ENCODE peak calls at places on chromosomes 1 and 21, in ten cellular contexts. One of them, this sample, is unnamed.

GRCh38 chr1:241964550-241965241 is 7.1 kb downstream of the BECN2 start:
- DNase-seq in frontal cortex: no peak
- DNase-seq in ACHN: no peak
- DNase-seq in BJ: no peak
- DNase-seq in neural crest cell: no peak
- DNase-seq in astrocyte of the hippocampus: no peak
- DNase-seq in GM13977: no peak
- DNase-seq in stimulated activated naive CD4-positive, alpha-beta T cell treated with Interleukin-2 at 50 U/mL for 16 hours: no peak
- DNase-seq in fibroblast of mammary gland: peak
- DNase-seq in HT-29: no peak
- DNase-seq in this sample: no peak

GRCh38 chr1:11279630-11280029 is 6.6 kb downstream of the UBIAD1 start:
- DNase-seq in GM13977: no peak
- DNase-seq in frontal cortex: no peak
- DNase-seq in astrocyte of the hippocampus: no peak
- DNase-seq in neural crest cell: no peak
- DNase-seq in fibroblast of mammary gland: no peak
- DNase-seq in stimulated activated naive CD4-positive, alpha-beta T cell treated with Interleukin-2 at 50 U/mL for 16 hours: no peak
- DNase-seq in ACHN: no peak
- DNase-seq in BJ: no peak
- DNase-seq in HT-29: no peak
- DNase-seq in this sample: no peak

GRCh38 chr21:45487891-45488600 is 54.2 kb downstream of the SLC19A1 start:
- DNase-seq in stimulated activated naive CD4-positive, alpha-beta T cell treated with Interleukin-2 at 50 U/mL for 16 hours: no peak
- DNase-seq in neural crest cell: no peak
- DNase-seq in BJ: no peak
- DNase-seq in astrocyte of the hippocampus: peak
- DNase-seq in GM13977: no peak
- DNase-seq in fibroblast of mammary gland: no peak
- DNase-seq in HT-29: no peak
- DNase-seq in frontal cortex: no peak
- DNase-seq in ACHN: no peak
- DNase-seq in this sample: no peak

GRCh38 chr1:153260980-153261792 is 1.7 kb downstream of the LORICRIN start:
- DNase-seq in fibroblast of mammary gland: no peak
- DNase-seq in BJ: no peak
- DNase-seq in neural crest cell: peak
- DNase-seq in astrocyte of the hippocampus: peak
- DNase-seq in stimulated activated naive CD4-positive, alpha-beta T cell treated with Interleukin-2 at 50 U/mL for 16 hours: no peak
- DNase-seq in frontal cortex: peak
- DNase-seq in ACHN: no peak
- DNase-seq in GM13977: peak
- DNase-seq in HT-29: no peak
- DNase-seq in this sample: peak

GRCh38 chr1:111176678-111177077 is 23.8 kb downstream of the DENND2D start:
- DNase-seq in astrocyte of the hippocampus: peak
- DNase-seq in neural crest cell: no peak
- DNase-seq in ACHN: peak
- DNase-seq in stimulated activated naive CD4-positive, alpha-beta T cell treated with Interleukin-2 at 50 U/mL for 16 hours: no peak
- DNase-seq in frontal cortex: no peak
- DNase-seq in GM13977: no peak
- DNase-seq in HT-29: no peak
- DNase-seq in BJ: no peak
- DNase-seq in fibroblast of mammary gland: no peak
- DNase-seq in this sample: no peak

GRCh38 chr1:6922096-6922931 is 137.1 kb downstream of the CAMTA1 start:
- DNase-seq in neural crest cell: no peak
- DNase-seq in ACHN: no peak
- DNase-seq in BJ: peak
- DNase-seq in fibroblast of mammary gland: peak
- DNase-seq in frontal cortex: no peak
- DNase-seq in stimulated activated naive CD4-positive, alpha-beta T cell treated with Interleukin-2 at 50 U/mL for 16 hours: no peak
- DNase-seq in HT-29: no peak
- DNase-seq in astrocyte of the hippocampus: peak
- DNase-seq in GM13977: no peak
- DNase-seq in this sample: no peak

GRCh38 chr1:180580237-180580636 is 21.5 kb downstream of the OVAAL start:
- DNase-seq in ACHN: no peak
- DNase-seq in BJ: no peak
- DNase-seq in astrocyte of the hippocampus: peak
- DNase-seq in HT-29: peak
- DNase-seq in GM13977: no peak
- DNase-seq in frontal cortex: no peak
- DNase-seq in fibroblast of mammary gland: peak
- DNase-seq in neural crest cell: peak
- DNase-seq in stimulated activated naive CD4-positive, alpha-beta T cell treated with Interleukin-2 at 50 U/mL for 16 hours: no peak
- DNase-seq in this sample: no peak

GRCh38 chr1:41268154-41268770 is 26.2 kb upstream of the SCMH1 start:
- DNase-seq in GM13977: peak
- DNase-seq in BJ: peak
- DNase-seq in ACHN: peak
- DNase-seq in fibroblast of mammary gland: peak
- DNase-seq in frontal cortex: peak
- DNase-seq in astrocyte of the hippocampus: peak
- DNase-seq in HT-29: peak
- DNase-seq in neural crest cell: peak
- DNase-seq in stimulated activated naive CD4-positive, alpha-beta T cell treated with Interleukin-2 at 50 U/mL for 16 hours: peak
- DNase-seq in this sample: peak

GRCh38 chr1:61282387-61282786 is 200.0 kb downstream of the NFIA start:
- DNase-seq in stimulated activated naive CD4-positive, alpha-beta T cell treated with Interleukin-2 at 50 U/mL for 16 hours: no peak
- DNase-seq in GM13977: no peak
- DNase-seq in ACHN: no peak
- DNase-seq in BJ: no peak
- DNase-seq in frontal cortex: no peak
- DNase-seq in neural crest cell: no peak
- DNase-seq in fibroblast of mammary gland: peak
- DNase-seq in astrocyte of the hippocampus: no peak
- DNase-seq in HT-29: no peak
- DNase-seq in this sample: no peak

GRCh38 chr1:9275567-9276034 is 17.1 kb upstream of the SPSB1 start:
- DNase-seq in GM13977: peak
- DNase-seq in HT-29: peak
- DNase-seq in frontal cortex: no peak
- DNase-seq in astrocyte of the hippocampus: peak
- DNase-seq in fibroblast of mammary gland: peak
- DNase-seq in ACHN: no peak
- DNase-seq in BJ: no peak
- DNase-seq in neural crest cell: no peak
- DNase-seq in stimulated activated naive CD4-positive, alpha-beta T cell treated with Interleukin-2 at 50 U/mL for 16 hours: peak
- DNase-seq in this sample: peak

GRCh38 chr1:19735419-19736127 is 64.1 kb downstream of the TMCO4 start:
- DNase-seq in frontal cortex: no peak
- DNase-seq in neural crest cell: no peak
- DNase-seq in BJ: peak
- DNase-seq in ACHN: peak
- DNase-seq in GM13977: no peak
- DNase-seq in HT-29: no peak
- DNase-seq in stimulated activated naive CD4-positive, alpha-beta T cell treated with Interleukin-2 at 50 U/mL for 16 hours: no peak
- DNase-seq in fibroblast of mammary gland: peak
- DNase-seq in astrocyte of the hippocampus: peak
- DNase-seq in this sample: no peak

GRCh38 chr1:58768332-58768731 is 15.5 kb downstream of the JUN start:
- DNase-seq in astrocyte of the hippocampus: no peak
- DNase-seq in neural crest cell: no peak
- DNase-seq in frontal cortex: no peak
- DNase-seq in BJ: no peak
- DNase-seq in fibroblast of mammary gland: peak
- DNase-seq in HT-29: no peak
- DNase-seq in GM13977: no peak
- DNase-seq in stimulated activated naive CD4-positive, alpha-beta T cell treated with Interleukin-2 at 50 U/mL for 16 hours: no peak
- DNase-seq in ACHN: no peak
- DNase-seq in this sample: no peak

GRCh38 chr1:113101588-113101987 is 28.6 kb downstream of the LRIG2 start:
- DNase-seq in frontal cortex: no peak
- DNase-seq in BJ: no peak
- DNase-seq in fibroblast of mammary gland: peak
- DNase-seq in stimulated activated naive CD4-positive, alpha-beta T cell treated with Interleukin-2 at 50 U/mL for 16 hours: no peak
- DNase-seq in ACHN: no peak
- DNase-seq in astrocyte of the hippocampus: no peak
- DNase-seq in HT-29: no peak
- DNase-seq in neural crest cell: no peak
- DNase-seq in GM13977: no peak
- DNase-seq in this sample: no peak

GRCh38 chr1:189350983-189351616 is 1126.6 kb downstream of the BRINP3 start:
- DNase-seq in HT-29: no peak
- DNase-seq in ACHN: no peak
- DNase-seq in astrocyte of the hippocampus: no peak
- DNase-seq in fibroblast of mammary gland: no peak
- DNase-seq in BJ: no peak
- DNase-seq in GM13977: no peak
- DNase-seq in frontal cortex: no peak
- DNase-seq in stimulated activated naive CD4-positive, alpha-beta T cell treated with Interleukin-2 at 50 U/mL for 16 hours: no peak
- DNase-seq in neural crest cell: no peak
- DNase-seq in this sample: no peak

GRCh38 chr1:46263146-46263545 is 15.6 kb downstream of the RAD54L start:
- DNase-seq in ACHN: no peak
- DNase-seq in astrocyte of the hippocampus: no peak
- DNase-seq in neural crest cell: no peak
- DNase-seq in GM13977: no peak
- DNase-seq in fibroblast of mammary gland: no peak
- DNase-seq in BJ: no peak
- DNase-seq in frontal cortex: no peak
- DNase-seq in stimulated activated naive CD4-positive, alpha-beta T cell treated with Interleukin-2 at 50 U/mL for 16 hours: no peak
- DNase-seq in HT-29: no peak
- DNase-seq in this sample: no peak

GRCh38 chr1:109595540-109595939 is 23.9 kb downstream of the GNAT2 start:
- DNase-seq in GM13977: no peak
- DNase-seq in fibroblast of mammary gland: no peak
- DNase-seq in neural crest cell: no peak
- DNase-seq in frontal cortex: no peak
- DNase-seq in stimulated activated naive CD4-positive, alpha-beta T cell treated with Interleukin-2 at 50 U/mL for 16 hours: no peak
- DNase-seq in ACHN: peak
- DNase-seq in BJ: no peak
- DNase-seq in HT-29: no peak
- DNase-seq in astrocyte of the hippocampus: no peak
- DNase-seq in this sample: no peak

GRCh38 chr1:152622803-152623202 is at the start of gene LCE3A:
- DNase-seq in ACHN: peak
- DNase-seq in HT-29: no peak
- DNase-seq in neural crest cell: no peak
- DNase-seq in astrocyte of the hippocampus: no peak
- DNase-seq in frontal cortex: no peak
- DNase-seq in stimulated activated naive CD4-positive, alpha-beta T cell treated with Interleukin-2 at 50 U/mL for 16 hours: no peak
- DNase-seq in BJ: no peak
- DNase-seq in GM13977: no peak
- DNase-seq in fibroblast of mammary gland: no peak
- DNase-seq in this sample: no peak

GRCh38 chr1:41313661-41314131 is 47.5 kb upstream of the FOXO6 start:
- DNase-seq in fibroblast of mammary gland: peak
- DNase-seq in stimulated activated naive CD4-positive, alpha-beta T cell treated with Interleukin-2 at 50 U/mL for 16 hours: no peak
- DNase-seq in HT-29: peak
- DNase-seq in ACHN: peak
- DNase-seq in BJ: no peak
- DNase-seq in GM13977: peak
- DNase-seq in frontal cortex: no peak
- DNase-seq in neural crest cell: no peak
- DNase-seq in astrocyte of the hippocampus: no peak
- DNase-seq in this sample: no peak

GRCh38 chr1:70044832-70045231 is 160.5 kb downstream of the LRRC40 start:
- DNase-seq in GM13977: no peak
- DNase-seq in HT-29: no peak
- DNase-seq in neural crest cell: no peak
- DNase-seq in BJ: peak
- DNase-seq in ACHN: peak
- DNase-seq in astrocyte of the hippocampus: peak
- DNase-seq in fibroblast of mammary gland: peak
- DNase-seq in stimulated activated naive CD4-positive, alpha-beta T cell treated with Interleukin-2 at 50 U/mL for 16 hours: no peak
- DNase-seq in frontal cortex: no peak
- DNase-seq in this sample: no peak

GRCh38 chr1:156191292-156191954 is 2.5 kb upstream of the SLC25A44 start:
- DNase-seq in fibroblast of mammary gland: no peak
- DNase-seq in ACHN: no peak
- DNase-seq in frontal cortex: no peak
- DNase-seq in GM13977: no peak
- DNase-seq in neural crest cell: no peak
- DNase-seq in astrocyte of the hippocampus: no peak
- DNase-seq in BJ: no peak
- DNase-seq in HT-29: no peak
- DNase-seq in stimulated activated naive CD4-positive, alpha-beta T cell treated with Interleukin-2 at 50 U/mL for 16 hours: no peak
- DNase-seq in this sample: no peak

GRCh38 chr1:12132078-12132477 is 34.7 kb upstream of the TNFRSF1B start:
- DNase-seq in BJ: peak
- DNase-seq in astrocyte of the hippocampus: peak
- DNase-seq in stimulated activated naive CD4-positive, alpha-beta T cell treated with Interleukin-2 at 50 U/mL for 16 hours: no peak
- DNase-seq in frontal cortex: no peak
- DNase-seq in neural crest cell: no peak
- DNase-seq in HT-29: no peak
- DNase-seq in ACHN: no peak
- DNase-seq in fibroblast of mammary gland: peak
- DNase-seq in GM13977: peak
- DNase-seq in this sample: no peak

GRCh38 chr1:197675475-197676324 is 99.6 kb downstream of the DENND1B start:
- DNase-seq in stimulated activated naive CD4-positive, alpha-beta T cell treated with Interleukin-2 at 50 U/mL for 16 hours: no peak
- DNase-seq in frontal cortex: no peak
- DNase-seq in astrocyte of the hippocampus: peak
- DNase-seq in HT-29: no peak
- DNase-seq in BJ: no peak
- DNase-seq in fibroblast of mammary gland: peak
- DNase-seq in neural crest cell: no peak
- DNase-seq in ACHN: peak
- DNase-seq in GM13977: no peak
- DNase-seq in this sample: no peak

GRCh38 chr21:39079617-39080016 is 103.6 kb downstream of the PSMG1 start:
- DNase-seq in GM13977: no peak
- DNase-seq in BJ: no peak
- DNase-seq in frontal cortex: no peak
- DNase-seq in neural crest cell: no peak
- DNase-seq in HT-29: peak
- DNase-seq in ACHN: no peak
- DNase-seq in astrocyte of the hippocampus: no peak
- DNase-seq in stimulated activated naive CD4-positive, alpha-beta T cell treated with Interleukin-2 at 50 U/mL for 16 hours: no peak
- DNase-seq in fibroblast of mammary gland: peak
- DNase-seq in this sample: no peak

GRCh38 chr1:116711061-116711582 is 43.1 kb upstream of the CD2 start:
- DNase-seq in HT-29: no peak
- DNase-seq in frontal cortex: no peak
- DNase-seq in BJ: no peak
- DNase-seq in ACHN: no peak
- DNase-seq in fibroblast of mammary gland: no peak
- DNase-seq in stimulated activated naive CD4-positive, alpha-beta T cell treated with Interleukin-2 at 50 U/mL for 16 hours: no peak
- DNase-seq in neural crest cell: no peak
- DNase-seq in GM13977: no peak
- DNase-seq in astrocyte of the hippocampus: peak
- DNase-seq in this sample: peak

GRCh38 chr21:43848771-43849170 is 16.3 kb upstream of the AGPAT3 start:
- DNase-seq in fibroblast of mammary gland: no peak
- DNase-seq in ACHN: no peak
- DNase-seq in neural crest cell: no peak
- DNase-seq in HT-29: no peak
- DNase-seq in GM13977: no peak
- DNase-seq in stimulated activated naive CD4-positive, alpha-beta T cell treated with Interleukin-2 at 50 U/mL for 16 hours: no peak
- DNase-seq in astrocyte of the hippocampus: no peak
- DNase-seq in frontal cortex: no peak
- DNase-seq in BJ: no peak
- DNase-seq in this sample: no peak

This sample was measured in T-helper 2 cell treated with Interferon-gamma antibody and Interleukin-4, amounts not matched to agents 5 μg/mL and 100 μg/mL, for 36 hours.